ENCODE peak calls at places on chromosomes 11 and 22, in nine cellular contexts. R is heart left ventricle, F is endothelial cell of umbilical vein, Q is HCT116, G is prostate gland, D is A549, P is ovary, S is sigmoid colon, C is transverse colon. M is an unnamed sample.

GRCh38 chr22:19378362-19378711 is 53.2 kb downstream of the HIRA start:
- DNase-seq in F (no peak), C (no peak), R (no peak), P (no peak), G (no peak), S (no peak), Q (no peak), D (no peak), M (no peak)

GRCh38 chr22:28408702-28409101 is 270.9 kb downstream of the TTC28 start:
- DNase-seq in P (no peak), R (no peak), D (no peak), C (no peak), S (no peak), F (no peak), Q (no peak), G (no peak), M (no peak)

GRCh38 chr11:110513521-110514450 is 84.0 kb downstream of the FDX1 start:
- DNase-seq in P (no peak), G (no peak), S (no peak), F (no peak), Q (no peak), C (no peak), R (no peak), D (no peak), M (no peak)

GRCh38 chr11:65419773-65420481 is 2.7 kb upstream of the NEAT1 start:
- DNase-seq in F (peak; percentile 92), C (peak; percentile 94), D (peak; percentile 94), P (peak; percentile 88), G (peak; percentile 98), R (peak; percentile 96), S (peak; percentile 98), Q (peak; percentile 77), M (peak; percentile 98)

GRCh38 chr11:67117667-67118058 is 1.4 kb upstream of the KDM2A start:
- DNase-seq in P (peak; percentile 61), C (peak; percentile 30), R (peak; percentile 49), G (no peak), Q (no peak), S (peak; percentile 68), F (peak; percentile 10), D (no peak), M (no peak)

GRCh38 chr11:86773878-86774277 is 26.5 kb upstream of the PRSS23 start:
- DNase-seq in F (no peak), D (no peak), C (no peak), P (no peak), Q (no peak), S (no peak), G (no peak), R (no peak), M (no peak)

GRCh38 chr22:19514831-19515565 is 9.2 kb downstream of the CLDN5 start:
- DNase-seq in F (no peak), D (no peak), Q (no peak), C (no peak), P (no peak), S (no peak), R (no peak), G (no peak), M (no peak)

GRCh38 chr11:95521862-95522261 is 267.7 kb downstream of the FAM76B start:
- DNase-seq in S (no peak), P (no peak), D (no peak), C (no peak), G (no peak), Q (no peak), R (no peak), F (no peak), M (no peak)

GRCh38 chr11:65506770-65507485 is 8.1 kb downstream of the MALAT1 start:
- DNase-seq in S (peak; percentile 85), R (no peak), G (peak; percentile 75), D (no peak), P (peak; percentile 74), F (peak; percentile 61), C (peak; percentile 74), Q (peak; percentile 91), M (no peak)

GRCh38 chr11:122981388-122982264 is at the start of gene BSX:
- DNase-seq in F (peak; percentile 38), P (peak; percentile 51), R (peak; percentile 44), D (peak; percentile 21), C (peak; percentile 12), S (no peak), G (no peak), Q (no peak), M (no peak)

GRCh38 chr11:6911946-6912345 is 8.9 kb upstream of the OR2D3 start:
- DNase-seq in R (no peak), P (no peak), G (no peak), S (no peak), Q (no peak), F (peak; percentile 68), C (no peak), D (no peak), M (no peak)

GRCh38 chr11:88631497-88631896 is 294.0 kb upstream of the CTSC start:
- DNase-seq in D (no peak), P (no peak), S (no peak), R (no peak), G (no peak), C (no peak), F (no peak), Q (peak; percentile 1), M (no peak)

GRCh38 chr11:126212089-126212660 is 593 bp downstream of the FAM118B start:
- DNase-seq in R (no peak), G (no peak), F (peak; percentile 18), C (no peak), D (no peak), S (no peak), Q (no peak), P (no peak), M (no peak)

GRCh38 chr11:66639066-66639813 is 737 bp downstream of the RBM4 start:
- DNase-seq in Q (no peak), P (no peak), F (peak; percentile 71), R (peak; percentile 34), S (peak; percentile 70), D (peak; percentile 31), C (peak; percentile 20), G (no peak), M (no peak)

GRCh38 chr11:119759324-119759723 is 30.3 kb upstream of the NECTIN1 start:
- DNase-seq in Q (peak; percentile 24), G (no peak), R (no peak), D (no peak), P (no peak), S (no peak), F (no peak), C (no peak), M (no peak)

GRCh38 chr11:15843309-15843857 is 513.0 kb downstream of the SOX6 start:
- DNase-seq in D (no peak), F (peak; percentile 64), R (no peak), S (no peak), Q (no peak), G (peak; percentile 33), C (no peak), P (no peak), M (no peak)

GRCh38 chr22:24333301-24333700 is 62.7 kb downstream of the SPECC1L start:
- DNase-seq in F (no peak), Q (peak; percentile 33), C (no peak), G (no peak), S (no peak), P (no peak), R (no peak), D (no peak), M (no peak)

GRCh38 chr11:130208241-130209127 is 48.9 kb downstream of the ST14 start:
- DNase-seq in D (no peak), R (no peak), P (no peak), G (no peak), F (no peak), C (peak; percentile 6), S (peak; percentile 62), Q (no peak), M (no peak)

GRCh38 chr11:1458340-1459218 is 28.0 kb downstream of the MOB2 start:
- DNase-seq in Q (no peak), P (peak; percentile 85), R (peak; percentile 63), D (peak; percentile 55), G (peak; percentile 59), S (peak; percentile 96), C (peak; percentile 80), F (no peak), M (no peak)

GRCh38 chr11:117934526-117935307 is 5.5 kb upstream of the TMPRSS13 start:
- DNase-seq in C (no peak), P (peak; percentile 6), G (no peak), S (peak; percentile 35), Q (no peak), F (no peak), R (no peak), D (no peak), M (no peak)

GRCh38 chr11:90134420-90135003 is at the start of gene NAALAD2:
- DNase-seq in Q (no peak), R (peak; percentile 58), S (peak; percentile 62), P (peak; percentile 48), F (peak; percentile 52), C (peak; percentile 11), G (peak; percentile 5), D (peak; percentile 5), M (peak; percentile 19)
- TF ChIP-seq POLR2A in Q (no peak), R (no peak), S (no peak), P (no peak), F (no peak), C (no peak), G (no peak), D (no peak), M (no peak)

GRCh38 chr11:108027057-108027456 is 18.4 kb downstream of the CUL5 start:
- DNase-seq in F (no peak), G (no peak), Q (no peak), P (no peak), D (peak; percentile 13), S (no peak), R (no peak), C (no peak), M (no peak)
- TF ChIP-seq CTCF in F (no peak), G (no peak), Q (peak; percentile 52), P (no peak), D (peak; percentile 12), S (no peak), R (no peak), C (no peak), M (no peak)

DNA sequence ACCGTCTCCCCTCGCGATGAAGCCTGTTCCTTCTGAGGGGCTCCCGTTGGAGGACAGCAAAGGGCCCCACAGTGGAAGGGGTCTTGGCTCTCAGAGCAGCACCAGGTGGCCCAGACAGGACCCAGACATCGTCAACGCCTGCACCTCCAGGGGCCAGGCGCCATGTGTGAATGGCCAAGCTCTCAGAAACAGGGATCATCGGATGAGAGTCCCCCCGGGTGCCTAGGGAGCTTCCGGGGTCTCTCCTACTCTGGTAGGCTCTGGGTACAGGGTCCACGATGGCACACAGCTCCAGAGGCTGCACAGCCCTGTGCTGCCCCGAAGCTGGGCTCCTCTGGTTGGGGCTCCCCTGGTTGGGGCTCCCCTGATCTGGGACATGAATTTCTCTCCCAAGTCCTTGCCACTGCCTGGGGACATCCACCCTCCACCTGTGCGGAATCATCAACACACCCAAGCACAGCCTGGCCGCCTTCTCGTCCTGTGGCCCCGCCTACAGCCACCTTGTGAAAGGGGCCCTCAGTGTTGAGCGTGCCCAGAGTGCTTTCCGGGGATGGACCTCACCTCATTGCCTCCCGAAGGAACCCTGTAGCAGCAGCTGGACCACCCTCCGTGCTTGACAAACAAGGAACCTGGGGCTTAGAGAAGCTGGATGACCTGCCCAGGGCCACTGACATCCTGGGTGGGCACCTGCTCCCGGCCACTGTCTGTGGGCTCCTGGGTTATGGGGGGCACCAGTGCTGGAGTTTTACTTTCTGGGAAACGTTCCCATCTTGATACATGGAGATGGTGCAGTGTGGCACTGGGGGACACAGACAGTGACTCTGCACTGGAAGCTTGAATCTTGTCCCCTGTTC is 928.9 kb downstream of the BRD1 start:
- DNase-seq in S (no peak), D (no peak), C (no peak), R (no peak), G (no peak), F (no peak), P (no peak), Q (no peak), M (no peak)
- H3K9me3 ChIP-seq in S (no peaks in the 10 kb centered on the region), D (no peaks in the 10 kb centered on the region), C (no peaks in the 10 kb centered on the region), R (no peaks in the 10 kb centered on the region), G (no peaks in the 10 kb centered on the region), F (peaks cover 9% of the 10 kb centered on the region), P (no peaks in the 10 kb centered on the region), Q (no peaks in the 10 kb centered on the region), M (no peaks in the 10 kb centered on the region)

GRCh38 chr22:36369922-36370781 is 17.6 kb downstream of the MYH9 start:
- DNase-seq in D (peak; percentile 58), F (peak; percentile 76), R (peak; percentile 67), S (peak; percentile 86), Q (no peak), C (peak; percentile 80), G (peak; percentile 57), P (no peak), M (peak; percentile 52)
- TF ChIP-seq POLR2A in D (no peak), F (peak; percentile 20), R (no peak), S (peak; percentile 19), Q (no peak), C (peak; percentile 65), G (peak; percentile 45), P (no peak), M (peak; percentile 28)